ENCODE peak calls at places on chromosomes 3 and 15, in ten cellular contexts. T is AG09309; N is BJ; Z is hepatocyte; K is cortex of kidney; F is T-helper 2 cell; W is T1000; Y is stimulated activated CD8-positive, alpha-beta memory T cell treated with anti-CD3 and anti-CD28 coated beads, Interleukin-15, amount 100 ng/mL, for 24 hours; D is occipital lobe; Q is ACHN. U is an unnamed sample.

GRCh38 chr3:146375214-146375613 is 94.1 kb downstream of the PLSCR2 start:
- DNase-seq in T (no peak), N (no peak), Z (no peak), K (no peak), F (no peak), W (no peak), Y (no peak), D (no peak), Q (no peak), U (no peak)

GRCh38 chr15:62089616-62090015 is 22.8 kb downstream of the C2CD4A start:
- DNase-seq in T (no peak), N (no peak), Z (no peak), K (no peak), F (no peak), W (no peak), Y (no peak), D (no peak), Q (no peak), U (no peak)

GRCh38 chr15:71853543-71853942 is 43.2 kb downstream of the NR2E3 start:
- DNase-seq in T (no peak), N (no peak), Z (no peak), K (no peak), F (no peak), W (no peak), Y (no peak), D (no peak), Q (no peak), U (no peak)

GRCh38 chr15:96693990-96694517 is 363.6 kb downstream of the NR2F2 start:
- DNase-seq in T (no peak), N (peak; percentile 0), Z (peak; percentile 26), K (no peak), F (no peak), W (peak; percentile 10), Y (no peak), D (no peak), Q (no peak), U (no peak)

GRCh38 chr3:16482770-16483531 is 30.5 kb downstream of the RFTN1 start:
- DNase-seq in T (no peak), N (no peak), Z (peak; percentile 40), K (no peak), F (peak; percentile 10), W (no peak), Y (no peak), D (no peak), Q (no peak), U (no peak)

GRCh38 chr3:105274536-105274935 is 92.2 kb upstream of the ALCAM start:
- DNase-seq in T (no peak), N (no peak), Z (no peak), K (no peak), F (no peak), W (no peak), Y (no peak), D (no peak), Q (no peak), U (no peak)

GRCh38 chr15:41780266-41780665 is 6.0 kb downstream of the MAPKBP1 start:
- DNase-seq in T (no peak), N (no peak), Z (peak; percentile 8), K (no peak), F (no peak), W (no peak), Y (no peak), D (no peak), Q (no peak), U (peak; percentile 35)

GRCh38 chr3:127226946-127227842 is 34.3 kb downstream of the PRR23E start:
- DNase-seq in T (no peak), N (no peak), Z (peak; percentile 36), K (no peak), F (no peak), W (no peak), Y (no peak), D (no peak), Q (no peak), U (no peak)

GRCh38 chr3:19149388-19149787 is 1.1 kb downstream of the KCNH8 start:
- DNase-seq in T (no peak), N (no peak), Z (peak; percentile 79), K (no peak), F (no peak), W (peak; percentile 15), Y (no peak), D (no peak), Q (peak; percentile 7), U (no peak)

GRCh38 chr15:91849749-91850161 is 3.8 kb upstream of the SLCO3A1 start:
- DNase-seq in T (peak; percentile 13), N (no peak), Z (peak; percentile 37), K (no peak), F (peak; percentile 36), W (no peak), Y (no peak), D (no peak), Q (peak; percentile 65), U (peak; percentile 43)

GRCh38 chr3:15797600-15798303 is at the start of gene ANKRD28:
- DNase-seq in T (peak; percentile 94), N (peak; percentile 97), Z (peak; percentile 57), K (no peak), F (no peak), W (peak; percentile 35), Y (no peak), D (peak; percentile 20), Q (peak; percentile 88), U (peak; percentile 99)

GRCh38 chr15:53446376-53446775 is 313.1 kb downstream of the WDR72 start:
- DNase-seq in T (no peak), N (no peak), Z (no peak), K (no peak), F (no peak), W (no peak), Y (no peak), D (no peak), Q (no peak), U (no peak)

GRCh38 chr3:42020681-42021307 is 58.9 kb upstream of the ULK4 start:
- DNase-seq in T (no peak), N (no peak), Z (no peak), K (no peak), F (no peak), W (no peak), Y (no peak), D (no peak), Q (peak; percentile 41), U (peak; percentile 81)

GRCh38 chr3:101976473-101976872 is 127.2 kb downstream of the NFKBIZ start:
- DNase-seq in T (no peak), N (no peak), Z (no peak), K (no peak), F (no peak), W (no peak), Y (no peak), D (no peak), Q (no peak), U (no peak)

GRCh38 chr15:79680721-79681120 is 216.1 kb downstream of the MTHFS start:
- DNase-seq in T (peak; percentile 41), N (peak; percentile 52), Z (no peak), K (no peak), F (no peak), W (peak; percentile 62), Y (no peak), D (no peak), Q (peak; percentile 59), U (peak; percentile 68)

GRCh38 chr3:58214484-58215316 is 3.9 kb upstream of the DNASE1L3 start:
- DNase-seq in T (no peak), N (no peak), Z (peak; percentile 37), K (no peak), F (no peak), W (no peak), Y (no peak), D (no peak), Q (no peak), U (no peak)

GRCh38 chr3:196782496-196782895 is 42.8 kb downstream of the PAK2 start:
- DNase-seq in T (no peak), N (no peak), Z (no peak), K (no peak), F (no peak), W (no peak), Y (no peak), D (no peak), Q (no peak), U (no peak)

GRCh38 chr15:83784975-83785374 is 131.1 kb downstream of the ADAMTSL3 start:
- DNase-seq in T (no peak), N (no peak), Z (no peak), K (no peak), F (no peak), W (no peak), Y (no peak), D (no peak), Q (peak; percentile 77), U (no peak)

GRCh38 chr3:15120986-15121385 is 22.0 kb upstream of the RBSN start:
- DNase-seq in T (no peak), N (no peak), Z (no peak), K (no peak), F (no peak), W (no peak), Y (no peak), D (no peak), Q (no peak), U (no peak)

GRCh38 chr3:187274977-187275338 is 16.6 kb downstream of the MASP1 start:
- DNase-seq in T (no peak), N (no peak), Z (no peak), K (no peak), F (no peak), W (no peak), Y (no peak), D (no peak), Q (no peak), U (no peak)

GRCh38 chr3:53247619-53248018 is 8.2 kb downstream of the TKT start:
- DNase-seq in T (no peak), N (no peak), Z (no peak), K (no peak), F (no peak), W (no peak), Y (no peak), D (no peak), Q (no peak), U (no peak)

GRCh38 chr3:142115927-142116668 is 33.2 kb downstream of the TFDP2 start:
- DNase-seq in T (no peak), N (no peak), Z (no peak), K (no peak), F (no peak), W (no peak), Y (no peak), D (no peak), Q (no peak), U (no peak)

GRCh38 chr15:89998141-89998661 is 2.9 kb upstream of the ZNF710 start:
- DNase-seq in T (no peak), N (no peak), Z (peak; percentile 69), K (no peak), F (no peak), W (peak; percentile 20), Y (no peak), D (no peak), Q (peak; percentile 41), U (peak; percentile 66)

GRCh38 chr3:148158210-148158609 is 539.5 kb upstream of the AGTR1 start:
- DNase-seq in T (peak; percentile 28), N (no peak), Z (no peak), K (no peak), F (no peak), W (no peak), Y (no peak), D (no peak), Q (peak; percentile 41), U (no peak)

GRCh38 chr3:21462151-21462550 is 288.9 kb downstream of the ZNF385D start:
- DNase-seq in T (no peak), N (no peak), Z (no peak), K (no peak), F (no peak), W (no peak), Y (no peak), D (no peak), Q (no peak), U (peak; percentile 29)

GRCh38 chr3:86990171-86990733 is 697 bp downstream of the VGLL3 start:
- DNase-seq in T (no peak), N (no peak), Z (peak; percentile 84), K (no peak), F (no peak), W (no peak), Y (no peak), D (no peak), Q (no peak), U (peak; percentile 27)

GRCh38 chr3:190217081-190217480 is 96.4 kb upstream of the P3H2 start:
- DNase-seq in T (no peak), N (no peak), Z (no peak), K (no peak), F (no peak), W (no peak), Y (no peak), D (no peak), Q (no peak), U (peak; percentile 13)